ENCODE peak calls at places on chromosomes 11 and 22, in six cellular contexts. H is HCT116, B is GM12878, N is SK-N-SH, C is K562, A is H1. L is an unnamed sample.

GRCh38 chr22:25219211-25219689 is at the start of gene CRYBB2:
- DNase-seq in H (no peak), B (no peak), N (no peak), C (no peak), A (no peak), L (no peak)

GRCh38 chr11:113192121-113192925 is 122.1 kb upstream of the TTC12 start:
- DNase-seq in H (no peak), B (no peak), N (peak), C (no peak), A (no peak), L (no peak)

GRCh38 chr11:108947654-108948570 is 283.0 kb downstream of the DDX10 start:
- DNase-seq in H (no peak), B (no peak), N (no peak), C (no peak), A (no peak), L (no peak)

GRCh38 chr11:708511-708910 is 2.5 kb downstream of the EPS8L2 start:
- DNase-seq in H (no peak), B (no peak), N (peak), C (no peak), A (no peak), L (no peak)

GRCh38 chr22:31739795-31740201 is 10.1 kb downstream of the PRR14L start:
- DNase-seq in H (no peak), B (no peak), N (no peak), C (no peak), A (no peak), L (no peak)

GRCh38 chr11:3867209-3868071 is 12.0 kb downstream of the STIM1 start:
- DNase-seq in H (no peak), B (peak), N (peak), C (peak), A (no peak), L (peak)

GRCh38 chr11:84247931-84248330 is 961.8 kb upstream of the CCDC90B start:
- DNase-seq in H (no peak), B (no peak), N (no peak), C (no peak), A (no peak), L (no peak)

GRCh38 chr22:43388420-43388851 is 23.4 kb upstream of the MPPED1 start:
- DNase-seq in H (peak), B (no peak), N (peak), C (peak), A (no peak), L (peak)

GRCh38 chr11:46948378-46949131 is 12.0 kb downstream of the CSTPP1 start:
- DNase-seq in H (no peak), B (no peak), N (peak), C (no peak), A (no peak), L (no peak)

GRCh38 chr11:116694815-116695590 is 77.8 kb downstream of the BUD13 start:
- DNase-seq in H (no peak), B (no peak), N (peak), C (no peak), A (no peak), L (no peak)

GRCh38 chr11:63212742-63213141 is 30.7 kb downstream of the SLC22A25 start:
- DNase-seq in H (peak), B (no peak), N (peak), C (peak), A (no peak), L (peak)

GRCh38 chr22:42924436-42924835 is 67.4 kb upstream of the ARFGAP3 start:
- DNase-seq in H (no peak), B (no peak), N (no peak), C (no peak), A (no peak), L (no peak)

GRCh38 chr11:10637629-10638028 is 55.9 kb downstream of the IRAG1 start:
- DNase-seq in H (no peak), B (no peak), N (no peak), C (no peak), A (no peak), L (no peak)

GRCh38 chr11:117824571-117825537 is at the start of gene FXYD2:
- DNase-seq in H (no peak), B (no peak), N (no peak), C (no peak), A (no peak), L (no peak)

GRCh38 chr11:116310215-116310614 is 462.6 kb downstream of the BUD13 start:
- DNase-seq in H (no peak), B (no peak), N (no peak), C (no peak), A (no peak), L (no peak)

GRCh38 chr11:86606849-86607481 is 65.5 kb downstream of the ME3 start:
- DNase-seq in H (no peak), B (no peak), N (no peak), C (no peak), A (no peak), L (no peak)

GRCh38 chr11:3022982-3023381 is 30.9 kb upstream of the NAP1L4 start:
- DNase-seq in H (no peak), B (no peak), N (no peak), C (no peak), A (no peak), L (no peak)

GRCh38 chr22:17476838-17477237 is 86.5 kb upstream of the SLC25A18 start:
- DNase-seq in H (no peak), B (no peak), N (no peak), C (no peak), A (no peak), L (no peak)

GRCh38 chr11:123020968-123021367 is 39.3 kb upstream of the BSX start:
- DNase-seq in H (peak), B (no peak), N (peak), C (peak), A (no peak), L (peak)

GRCh38 chr22:40423882-40424640 is 53.7 kb downstream of the SGSM3 start:
- DNase-seq in H (no peak), B (no peak), N (no peak), C (no peak), A (no peak), L (no peak)

GRCh38 chr11:75516886-75517285 is 8.9 kb downstream of the GDPD5 start:
- DNase-seq in H (no peak), B (no peak), N (no peak), C (peak), A (no peak), L (no peak)

GRCh38 chr11:100872951-100873350 is 185.9 kb downstream of the ARHGAP42 start:
- DNase-seq in H (no peak), B (no peak), N (no peak), C (no peak), A (no peak), L (no peak)

GRCh38 chr11:130008326-130008725 is 5.7 kb upstream of the PRDM10 start:
- DNase-seq in H (no peak), B (no peak), N (no peak), C (no peak), A (no peak), L (no peak)

GRCh38 chr11:45400594-45400993 is 114.5 kb upstream of the SYT13 start:
- DNase-seq in H (no peak), B (no peak), N (no peak), C (no peak), A (no peak), L (no peak)

GRCh38 chr11:35622070-35622469 is 3.8 kb downstream of the FJX1 start:
- DNase-seq in H (no peak), B (no peak), N (no peak), C (no peak), A (no peak), L (peak)
- TF ChIP-seq JUND in H (no peak), B (no peak), N (no peak), C (no peak), A (no peak), L (no peak)

DNA sequence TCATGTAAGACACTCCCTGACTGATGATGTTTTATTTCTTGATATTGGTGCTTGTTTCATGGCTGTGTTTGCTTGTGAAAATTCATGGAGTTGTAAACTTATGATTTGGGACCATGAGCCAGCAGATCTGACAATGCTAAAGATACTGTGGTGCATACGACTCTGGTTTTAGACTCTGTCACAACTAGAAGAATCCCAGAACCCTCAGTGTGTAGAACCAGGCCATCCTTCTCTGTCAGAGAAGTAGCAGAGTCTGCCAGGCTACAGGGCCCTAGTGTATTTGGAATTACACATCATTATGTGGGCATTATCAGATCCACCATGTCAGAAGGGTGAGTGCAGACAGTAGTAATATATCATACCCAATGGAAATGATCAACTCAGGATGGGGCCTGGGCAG is 209.8 kb upstream of the POU2AF2 start:
- DNase-seq in H (no peak), B (no peak), N (no peak), C (no peak), A (no peak), L (no peak)
- TF ChIP-seq RAD21 in H (no peak), B (no peak), N (no peak), C (no peak), A (no peak), L (no peak)

DNA sequence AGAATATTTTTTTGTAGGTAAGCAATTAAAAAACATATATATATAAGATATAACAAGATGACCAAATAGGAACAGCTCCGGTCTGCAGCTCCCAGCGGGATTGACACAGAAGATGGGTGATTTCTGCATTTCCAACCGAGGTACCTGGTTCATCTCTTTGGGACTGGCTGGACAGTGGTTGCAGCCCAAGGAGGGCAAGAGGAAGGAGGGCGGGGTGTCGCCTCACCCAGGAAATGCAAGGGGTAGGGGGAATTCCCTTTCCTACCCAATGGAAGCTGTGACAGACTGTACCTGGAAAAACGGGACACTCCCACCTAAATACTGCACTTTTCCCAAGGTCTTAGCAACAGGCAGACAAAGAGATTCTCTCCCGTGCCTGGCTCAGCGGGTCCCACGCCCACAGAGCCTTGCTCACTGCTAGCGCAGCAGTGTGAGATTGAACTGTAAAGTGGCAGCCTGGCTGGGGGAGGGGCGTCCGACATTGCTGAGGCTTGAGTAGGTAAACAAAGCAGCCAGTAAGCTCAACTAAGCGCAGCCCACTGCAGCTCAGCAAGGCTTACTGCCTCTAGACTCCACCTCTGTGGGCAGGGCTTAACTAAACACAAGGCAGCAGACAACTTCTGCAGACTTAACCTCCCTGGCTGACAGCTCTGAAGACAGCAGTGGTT is 163.8 kb downstream of the CWF19L2 start:
- DNase-seq in H (no peak), B (no peak), N (no peak), C (no peak), A (peak), L (peak)
- TF ChIP-seq JUND in H (no peak), B (no peak), N (no peak), C (no peak), A (no peak), L (no peak)

GRCh38 chr11:17734418-17734911 is at the start of gene KCNC1:
- DNase-seq in H (no peak), B (no peak), N (peak), C (peak), A (no peak), L (no peak)
- TF ChIP-seq RAD21 in H (no peak), B (no peak), N (no peak), C (no peak), A (no peak), L (no peak)

GRCh38 chr11:67250059-67251043 is 15.9 kb upstream of the GRK2 start:
- DNase-seq in H (no peak), B (no peak), N (no peak), C (no peak), A (no peak), L (no peak)

GRCh38 chr11:67247946-67248550 is 18.2 kb upstream of the GRK2 start:
- DNase-seq in H (no peak), B (no peak), N (no peak), C (no peak), A (no peak), L (no peak)

GRCh38 chr11:67251841-67252240 is 14.4 kb upstream of the GRK2 start:
- DNase-seq in H (no peak), B (no peak), N (no peak), C (no peak), A (no peak), L (no peak)

GRCh38 chr11:67245046-67245445 is 21.2 kb upstream of the GRK2 start:
- DNase-seq in H (no peak), B (no peak), N (no peak), C (no peak), A (no peak), L (no peak)

DNA sequence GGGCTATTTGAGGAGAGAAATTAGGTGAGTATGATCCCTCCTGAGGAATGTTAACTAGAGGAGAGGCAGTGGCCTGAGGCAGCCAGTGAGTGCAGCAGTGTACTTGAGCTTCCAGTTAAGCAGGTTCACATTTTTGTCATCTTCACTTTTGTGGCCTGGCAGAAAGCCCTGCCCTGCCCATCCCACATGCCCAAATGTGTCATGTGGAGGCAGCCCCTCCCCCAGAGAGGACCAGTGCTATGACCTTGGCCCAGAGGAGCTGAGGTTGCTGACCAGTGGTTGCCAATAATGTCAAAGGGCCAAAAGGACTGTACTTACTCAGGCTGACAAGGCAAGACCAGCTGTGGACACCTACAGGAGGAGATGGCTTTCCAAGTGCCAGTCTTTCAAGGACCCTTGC is 17.6 kb upstream of the GRK2 start:
- DNase-seq in H (no peak), B (no peak), N (no peak), C (no peak), A (no peak), L (peak)
- TF ChIP-seq JUND in H (peak), B (no peak), N (no peak), C (no peak), A (no peak), L (no peak)

DNA sequence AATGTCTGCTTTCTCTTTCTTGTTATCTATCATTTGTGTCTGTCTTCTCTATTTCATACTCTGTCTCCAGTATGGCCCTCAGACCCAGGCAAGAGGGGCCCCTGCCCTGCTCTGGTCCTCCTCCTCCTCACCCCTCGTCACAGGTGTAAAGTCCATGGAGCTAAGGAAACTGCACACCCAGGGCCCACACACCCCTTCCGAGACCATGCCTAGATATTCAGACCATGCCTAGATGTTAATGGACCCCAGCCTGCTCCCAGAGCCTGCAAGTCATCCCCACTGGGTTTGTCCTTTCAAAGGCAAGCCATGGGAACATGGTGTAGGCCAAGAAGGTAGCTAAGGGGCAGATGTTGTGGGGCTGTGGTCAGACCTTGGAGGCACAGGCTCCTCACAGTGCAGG is 24.1 kb upstream of the ANO1 start:
- DNase-seq in H (no peak), B (no peak), N (no peak), C (no peak), A (no peak), L (no peak)
- TF ChIP-seq RAD21 in H (no peak), B (no peak), N (no peak), C (no peak), A (no peak), L (no peak)

GRCh38 chr22:47308886-47309285 is 546.4 kb downstream of the TBC1D22A start:
- DNase-seq in H (no peak), B (no peak), N (no peak), C (no peak), A (no peak), L (no peak)

GRCh38 chr22:47309946-47310345 is 547.5 kb downstream of the TBC1D22A start:
- DNase-seq in H (no peak), B (no peak), N (no peak), C (no peak), A (no peak), L (no peak)

GRCh38 chr22:47309476-47309875 is 547.0 kb downstream of the TBC1D22A start:
- DNase-seq in H (no peak), B (no peak), N (no peak), C (no peak), A (no peak), L (no peak)

GRCh38 chr22:47307812-47308211 is 545.4 kb downstream of the TBC1D22A start:
- DNase-seq in H (no peak), B (no peak), N (no peak), C (no peak), A (no peak), L (no peak)

DNA sequence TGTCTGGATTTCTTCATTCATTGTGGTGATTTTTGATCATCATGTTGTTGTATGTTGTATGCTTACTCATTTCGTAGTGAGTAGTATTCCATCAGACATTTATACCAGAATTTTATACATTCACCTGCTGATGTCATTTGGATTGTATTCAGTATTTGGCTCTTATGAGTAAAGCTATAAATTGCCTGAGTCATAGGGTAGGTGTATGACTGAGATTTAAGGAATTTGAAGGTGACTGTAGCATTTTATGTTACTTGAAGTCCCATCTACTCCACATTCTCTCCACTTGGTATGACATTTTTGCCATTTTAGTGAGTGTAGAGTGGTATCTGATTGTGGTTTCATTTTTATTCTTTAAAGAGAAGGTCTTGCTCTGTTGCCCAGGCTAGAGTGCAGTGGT is 548.2 kb downstream of the TBC1D22A start:
- DNase-seq in H (peak), B (no peak), N (no peak), C (no peak), A (no peak), L (no peak)
- TF ChIP-seq JUND in H (peak), B (no peak), N (no peak), C (no peak), A (no peak), L (no peak)